ENCODE peak calls at places on chromosomes 5 and 9, in six cellular contexts. Q is GM13976, D is foreskin keratinocyte, N is NCI-H1417, K is activated T-cell treated with anti-CD3 and anti-CD28 coated beads for 48 hours, V is C1 segment of cervical spinal cord. J is an unnamed sample.

GRCh38 chr5:151890299-151890698 is 34.4 kb downstream of the GLRA1 start:
- DNase-seq in K (no peak), D (no peak), Q (no peak), V (no peak), N (no peak), J (no peak)

GRCh38 chr5:43066799-43067741 is 27.0 kb upstream of the ANXA2R start:
- DNase-seq in Q (peak; percentile 72), N (peak; percentile 96), K (peak; percentile 83), D (peak; percentile 60), V (peak; percentile 88), J (no peak)

GRCh38 chr5:187617-188451 is 3.5 kb upstream of the LRRC14B start:
- DNase-seq in K (no peak), N (no peak), Q (no peak), D (no peak), V (no peak), J (no peak)

GRCh38 chr5:177600458-177601018 is 606 bp downstream of the B4GALT7 start:
- DNase-seq in D (no peak), Q (no peak), K (no peak), N (peak; percentile 52), V (no peak), J (no peak)

GRCh38 chr5:145350501-145350900 is 484.6 kb downstream of the PRELID2 start:
- DNase-seq in N (no peak), K (no peak), D (peak; percentile 94), V (no peak), Q (no peak), J (no peak)

GRCh38 chr9:128723866-128724743 is at the start of gene ZDHHC12:
- DNase-seq in N (peak; percentile 100), D (peak; percentile 93), K (peak; percentile 99), Q (peak; percentile 100), V (peak; percentile 91), J (peak; percentile 99)

GRCh38 chr5:173718469-173718868 is 102.0 kb upstream of the BOD1 start:
- DNase-seq in K (no peak), N (no peak), Q (no peak), V (no peak), D (no peak), J (no peak)

GRCh38 chr9:131831380-131832165 is 91.7 kb upstream of the RAPGEF1 start:
- DNase-seq in V (no peak), N (no peak), K (no peak), D (no peak), Q (no peak), J (no peak)

GRCh38 chr9:124220551-124221451 is 36.9 kb upstream of the NEK6 start:
- DNase-seq in D (no peak), Q (no peak), K (no peak), V (no peak), N (peak; percentile 26), J (no peak)

GRCh38 chr9:14433841-14434511 is 120.0 kb upstream of the NFIB start:
- DNase-seq in D (no peak), Q (no peak), K (no peak), N (peak; percentile 71), V (peak; percentile 33), J (no peak)

GRCh38 chr9:79277916-79278447 is 293.8 kb upstream of the TLE4 start:
- DNase-seq in Q (no peak), D (no peak), V (no peak), K (no peak), N (no peak), J (no peak)

GRCh38 chr5:74575741-74576538 is 64.6 kb downstream of the ENC1 start:
- DNase-seq in D (peak; percentile 83), K (no peak), N (peak; percentile 4), V (no peak), Q (no peak), J (no peak)

GRCh38 chr9:9790216-9790872 is 822.5 kb downstream of the PTPRD start:
- DNase-seq in N (peak; percentile 87), K (no peak), Q (peak; percentile 24), D (no peak), V (peak; percentile 10), J (no peak)

GRCh38 chr5:28580616-28581015 is 1542.2 kb upstream of the CDH9 start:
- DNase-seq in Q (no peak), K (no peak), N (no peak), D (peak; percentile 34), V (no peak), J (no peak)

GRCh38 chr5:16897284-16897704 is 38.8 kb downstream of the MYO10 start:
- DNase-seq in N (peak; percentile 54), D (no peak), K (no peak), V (no peak), Q (no peak), J (no peak)

GRCh38 chr5:64149268-64149667 is 16.4 kb upstream of the RNF180 start:
- DNase-seq in D (no peak), Q (no peak), V (no peak), N (peak; percentile 25), K (no peak), J (no peak)

GRCh38 chr5:91521313-91521712 is 138.2 kb upstream of the ARRDC3 start:
- DNase-seq in V (no peak), N (no peak), K (no peak), Q (no peak), D (peak; percentile 15), J (no peak)

GRCh38 chr5:158922816-158923215 is 176.9 kb downstream of the EBF1 start:
- DNase-seq in N (peak; percentile 60), D (no peak), Q (no peak), K (no peak), V (no peak), J (no peak)

J was measured in cortex of kidney.